ENCODE peak calls at places on chromosomes 4 and X, in four cellular contexts. One of them, this sample, is unnamed.

GRCh38 chr4:137609693-137610450 is 77.6 kb upstream of the PCDH18 start:
- DNase-seq in left lung: no peak
- DNase-seq in substantia nigra: no peak
- DNase-seq in fibroblast of the conjunctiva: peak; percentile 44
- DNase-seq in this sample: no peak

GRCh38 chrX:151323054-151323453 is 74.0 kb upstream of the VMA21 start:
- DNase-seq in left lung: no peak
- DNase-seq in substantia nigra: no peak
- DNase-seq in fibroblast of the conjunctiva: no peak
- DNase-seq in this sample: no peak

GRCh38 chr4:55312491-55313101 is 33.4 kb upstream of the SRD5A3 start:
- DNase-seq in left lung: no peak
- DNase-seq in substantia nigra: peak; percentile 5
- DNase-seq in fibroblast of the conjunctiva: peak; percentile 34
- DNase-seq in this sample: peak; percentile 19

GRCh38 chrX:49041683-49042529 is 1.3 kb downstream of the TFE3 start:
- DNase-seq in left lung: no peak
- DNase-seq in substantia nigra: no peak
- DNase-seq in fibroblast of the conjunctiva: no peak
- DNase-seq in this sample: peak; percentile 30

GRCh38 chrX:68498508-68499379 is at the start of gene YIPF6:
- DNase-seq in left lung: peak; percentile 87
- DNase-seq in substantia nigra: peak; percentile 56
- DNase-seq in fibroblast of the conjunctiva: peak; percentile 22
- DNase-seq in this sample: peak; percentile 57

GRCh38 chrX:37998586-37999267 is 7.6 kb upstream of the SYTL5 start:
- DNase-seq in left lung: no peak
- DNase-seq in substantia nigra: no peak
- DNase-seq in fibroblast of the conjunctiva: peak; percentile 5
- DNase-seq in this sample: no peak

GRCh38 chr4:169446824-169447223 is 165.6 kb downstream of the NEK1 start:
- DNase-seq in left lung: no peak
- DNase-seq in substantia nigra: no peak
- DNase-seq in fibroblast of the conjunctiva: no peak
- DNase-seq in this sample: no peak

GRCh38 chr4:39526810-39527295 is 386 bp downstream of the UGDH start:
- DNase-seq in left lung: no peak
- DNase-seq in substantia nigra: no peak
- DNase-seq in fibroblast of the conjunctiva: no peak
- DNase-seq in this sample: no peak

GRCh38 chrX:86148594-86148993 is 343 bp downstream of the DACH2 start:
- DNase-seq in left lung: no peak
- DNase-seq in substantia nigra: no peak
- DNase-seq in fibroblast of the conjunctiva: no peak
- DNase-seq in this sample: no peak

GRCh38 chrX:106404512-106404911 is 207.3 kb upstream of the RADX start:
- DNase-seq in left lung: no peak
- DNase-seq in substantia nigra: no peak
- DNase-seq in fibroblast of the conjunctiva: no peak
- DNase-seq in this sample: no peak

GRCh38 chrX:24023972-24024664 is 2.9 kb downstream of the KLHL15 start:
- DNase-seq in left lung: no peak
- DNase-seq in substantia nigra: no peak
- DNase-seq in fibroblast of the conjunctiva: no peak
- DNase-seq in this sample: peak; percentile 45

GRCh38 chr4:4668355-4669210 is 126.7 kb upstream of the STX18 start:
- DNase-seq in left lung: no peak
- DNase-seq in substantia nigra: no peak
- DNase-seq in fibroblast of the conjunctiva: no peak
- DNase-seq in this sample: no peak

GRCh38 chrX:110210417-110211139 is 107.3 kb downstream of the AMMECR1 start:
- DNase-seq in left lung: no peak
- DNase-seq in substantia nigra: no peak
- DNase-seq in fibroblast of the conjunctiva: no peak
- DNase-seq in this sample: no peak

GRCh38 chrX:65866762-65867161 is 173.1 kb downstream of the VSIG4 start:
- DNase-seq in left lung: no peak
- DNase-seq in substantia nigra: no peak
- DNase-seq in fibroblast of the conjunctiva: no peak
- DNase-seq in this sample: no peak

GRCh38 chr4:33340168-33340567 is 2620.0 kb downstream of the PCDH7 start:
- DNase-seq in left lung: no peak
- DNase-seq in substantia nigra: no peak
- DNase-seq in fibroblast of the conjunctiva: no peak
- DNase-seq in this sample: no peak

This sample was measured in CD4-positive, CD25-positive, alpha-beta regulatory T cell.